ENCODE peak calls at places on chromosomes 13 and 19, in four cellular contexts. J is fibroblast of lung, O is hepatocyte, H is IMR-90. A is an unnamed sample.

GRCh38 chr19:2761876-2762782 is 20.9 kb downstream of the SGTA start:
- DNase-seq in O (no peak), J (no peak), H (no peak), A (no peak)

GRCh38 chr13:98265669-98266551 is 88.8 kb upstream of the RNF113B start:
- DNase-seq in O (peak; percentile 59), H (peak; percentile 64), J (peak; percentile 78), A (no peak)

GRCh38 chr13:87331178-87331577 is 340.0 kb upstream of the SLITRK5 start:
- DNase-seq in O (peak; percentile 15), H (no peak), J (peak; percentile 30), A (peak; percentile 64)

GRCh38 chr19:41701401-41702075 is 6.9 kb upstream of the CEACAM5 start:
- DNase-seq in J (no peak), H (no peak), O (no peak), A (peak; percentile 31)

GRCh38 chr13:24203726-24204295 is 43.3 kb downstream of the SPATA13 start:
- DNase-seq in H (peak; percentile 50), J (no peak), O (no peak), A (no peak)

GRCh38 chr19:51884713-51885112 is 3.0 kb downstream of the ZNF577 start:
- DNase-seq in H (no peak), J (no peak), O (no peak), A (no peak)

GRCh38 chr19:13019330-13019729 is 24.1 kb downstream of the NFIX start:
- DNase-seq in O (no peak), H (no peak), J (no peak), A (no peak)

GRCh38 chr13:44904982-44905381 is 84.3 kb downstream of the NUFIP1 start:
- DNase-seq in O (peak; percentile 79), H (peak; percentile 97), J (peak; percentile 98), A (no peak)

GRCh38 chr13:113550453-113550852 is 34.1 kb upstream of the TFDP1 start:
- DNase-seq in O (no peak), J (no peak), H (no peak), A (no peak)

GRCh38 chr13:30905932-30906383 is at the start of gene MEDAG:
- DNase-seq in J (peak; percentile 82), O (no peak), H (peak; percentile 57), A (no peak)
- H3K4me3 ChIP-seq in J (peak within 1 kb of the TSS; percentile 40), O (no peak within 1 kb of the TSS), H (no peak within 1 kb of the TSS), A (no peak within 1 kb of the TSS)

GRCh38 chr19:4449022-4449825 is 8.4 kb downstream of the UBXN6 start:
- DNase-seq in J (no peak), H (no peak), O (no peak), A (no peak)
- TF ChIP-seq CTCF in J (no peak), H (no peak), O (no peak), A (no peak)

GRCh38 chr13:33218020-33218419 is 67.5 kb downstream of the STARD13 start:
- DNase-seq in H (peak; percentile 71), J (peak; percentile 91), O (peak; percentile 59), A (no peak)

GRCh38 chr13:33218426-33218825 is 67.1 kb downstream of the STARD13 start:
- DNase-seq in H (no peak), J (no peak), O (no peak), A (no peak)

GRCh38 chr13:33219926-33220325 is 65.6 kb downstream of the STARD13 start:
- DNase-seq in J (no peak), O (no peak), H (no peak), A (no peak)

GRCh38 chr13:33213797-33214196 is 71.8 kb downstream of the STARD13 start:
- DNase-seq in H (peak; percentile 65), J (peak; percentile 66), O (no peak), A (no peak)

DNA sequence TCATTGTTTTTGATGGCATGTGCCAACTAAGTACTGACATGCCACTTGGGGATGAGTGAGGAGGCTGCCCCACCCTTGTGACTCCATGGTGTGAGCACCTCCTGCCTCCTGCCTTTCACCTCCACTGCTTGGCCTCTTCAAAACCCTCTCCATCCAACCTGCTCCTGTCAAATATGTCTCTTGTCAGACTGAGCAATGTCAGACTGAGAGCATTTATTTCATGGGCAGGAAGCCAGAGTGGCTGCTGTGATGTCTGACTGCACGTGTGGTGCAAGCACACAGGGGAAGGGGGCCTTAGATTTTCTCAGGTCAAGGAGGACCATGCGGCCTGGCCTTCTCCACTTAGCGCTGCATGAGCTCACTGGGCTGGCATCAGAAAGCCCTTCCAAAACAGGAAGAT is 68.3 kb downstream of the STARD13 start:
- DNase-seq in H (no peak), J (peak; percentile 20), O (no peak), A (no peak)
- H3K4me1 ChIP-seq in H (peaks cover 30% of the 10 kb centered on the region), J (peaks cover 27% of the 10 kb centered on the region), O (peaks cover 55% of the 10 kb centered on the region), A (peaks cover 54% of the 10 kb centered on the region)

DNA sequence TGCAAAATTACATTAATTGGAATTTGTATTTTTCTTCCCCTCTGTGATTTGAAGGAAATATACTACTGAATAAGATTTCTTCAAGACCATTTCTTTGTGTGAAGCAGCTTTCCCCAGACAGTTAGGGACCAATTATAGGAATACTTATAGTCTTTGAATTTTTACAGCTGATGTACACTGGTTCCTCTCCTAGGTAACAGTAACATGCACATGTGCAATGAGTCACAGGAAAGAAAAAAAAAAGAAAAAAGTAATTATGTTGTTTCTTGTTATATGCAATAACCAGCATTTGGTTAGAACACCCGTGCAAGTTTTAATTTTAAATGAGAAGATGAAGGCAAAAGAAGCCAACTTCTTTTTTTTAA is 81.9 kb downstream of the PCDH9 start:
- DNase-seq in O (no peak), J (peak; percentile 66), H (peak; percentile 68), A (no peak)
- H3K4me3 ChIP-seq in O (no peak overlapping the region), J (no peak overlapping the region), H (no peak overlapping the region), A (no peak overlapping the region)

GRCh38 chr19:38634757-38635482 is 12.5 kb upstream of the ACTN4 start:
- DNase-seq in O (peak; percentile 76), J (peak; percentile 30), H (peak; percentile 54), A (no peak)
- TF ChIP-seq CTCF in O (peak; percentile 86), J (peak; percentile 92), H (peak; percentile 79), A (peak; percentile 95)

DNA sequence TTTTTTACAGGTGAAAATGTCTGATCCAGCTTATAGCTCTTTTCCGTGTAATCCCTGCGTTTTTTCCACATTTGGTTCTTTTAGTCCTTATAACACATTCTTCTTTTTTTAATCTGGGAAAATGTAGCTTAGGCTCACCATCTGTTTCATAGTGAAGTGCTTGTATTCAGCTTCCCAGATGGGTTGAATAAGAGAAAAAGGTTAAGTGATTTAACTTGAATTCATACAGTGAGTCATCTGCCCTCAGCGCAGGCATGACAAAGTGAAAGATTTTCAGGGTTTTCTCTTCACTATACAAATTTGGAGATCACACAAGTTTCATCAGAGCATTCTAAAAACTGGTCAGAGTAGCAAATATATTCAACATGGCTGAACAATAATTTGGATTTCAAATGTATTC is 224.8 kb downstream of the SPRY2 start:
- DNase-seq in H (peak; percentile 88), O (no peak), J (peak; percentile 86), A (no peak)
- H3K4me1 ChIP-seq in H (no peaks in the 10 kb centered on the region), O (no peaks in the 10 kb centered on the region), J (peaks cover 2% of the 10 kb centered on the region), A (peaks cover 4% of the 10 kb centered on the region)